ENCODE peak calls at places on chromosomes 4 and X, in ten cellular contexts. C is Panc1; A is WTC11; J is suprapubic skin; D is tibial artery; O is neural progenitor cell; X is ovary; E is tibial nerve; R is fibroblast of pulmonary artery; T is CD8-positive, alpha-beta T cell. I is an unnamed sample.

GRCh38 chr4:61553562-61554125 is 353.5 kb downstream of the ADGRL3 start:
- DNase-seq in C (no peak), A (no peak), J (no peak), D (no peak), O (no peak), X (no peak), E (no peak), R (no peak), T (no peak), I (no peak)

GRCh38 chrX:26922278-26922677 is 540.9 kb downstream of the PPP4R3C start:
- DNase-seq in C (no peak), A (no peak), J (no peak), D (no peak), O (no peak), X (no peak), E (no peak), R (peak), T (no peak), I (no peak)

GRCh38 chr4:189022441-189023035 is 883.3 kb downstream of the TRIML1 start:
- DNase-seq in C (no peak), A (no peak), J (no peak), D (no peak), O (no peak), X (no peak), E (no peak), R (peak), T (no peak), I (no peak)

GRCh38 chrX:88863726-88864125 is 116.7 kb downstream of the CPXCR1 start:
- DNase-seq in C (no peak), A (no peak), J (no peak), D (no peak), O (no peak), X (no peak), E (no peak), R (no peak), T (no peak), I (no peak)

GRCh38 chrX:112367065-112367464 is 284.5 kb upstream of the TRPC5 start:
- DNase-seq in C (no peak), A (no peak), J (no peak), D (no peak), O (no peak), X (no peak), E (no peak), R (no peak), T (no peak), I (no peak)

GRCh38 chr4:92447265-92447905 is 143.6 kb downstream of the GRID2 start:
- DNase-seq in C (no peak), A (no peak), J (no peak), D (no peak), O (no peak), X (no peak), E (no peak), R (peak), T (no peak), I (no peak)

GRCh38 chr4:3134201-3134600 is 59.7 kb downstream of the HTT start:
- DNase-seq in C (no peak), A (no peak), J (no peak), D (no peak), O (no peak), X (no peak), E (no peak), R (no peak), T (no peak), I (no peak)

GRCh38 chrX:153305941-153306464 is 15.6 kb downstream of the PNMA6F start:
- DNase-seq in C (no peak), A (no peak), J (no peak), D (no peak), O (no peak), X (no peak), E (no peak), R (no peak), T (no peak), I (no peak)

GRCh38 chrX:15664487-15665444 is at the start of gene CLTRN:
- DNase-seq in C (no peak), A (no peak), J (no peak), D (no peak), O (no peak), X (no peak), E (no peak), R (no peak), T (no peak), I (no peak)

GRCh38 chrX:74511704-74512103 is 90.4 kb downstream of the SLC16A2 start:
- DNase-seq in C (no peak), A (no peak), J (no peak), D (no peak), O (no peak), X (no peak), E (no peak), R (no peak), T (no peak), I (no peak)

GRCh38 chr4:128517739-128518510 is 230.3 kb upstream of the PGRMC2 start:
- DNase-seq in C (peak), A (no peak), J (no peak), D (peak), O (peak), X (peak), E (peak), R (peak), T (no peak), I (no peak)

GRCh38 chr4:136900706-136901105 is 631.6 kb downstream of the PCDH18 start:
- DNase-seq in C (no peak), A (no peak), J (no peak), D (no peak), O (no peak), X (no peak), E (no peak), R (peak), T (no peak), I (no peak)

GRCh38 chrX:109839694-109840358 is 106.8 kb upstream of the ACSL4 start:
- DNase-seq in C (no peak), A (peak), J (no peak), D (peak), O (peak), X (no peak), E (no peak), R (peak), T (no peak), I (no peak)

GRCh38 chr4:123096038-123096437 is 173.6 kb upstream of the NUDT6 start:
- DNase-seq in C (no peak), A (no peak), J (no peak), D (no peak), O (peak), X (no peak), E (no peak), R (peak), T (no peak), I (no peak)

GRCh38 chr4:112516076-112516385 is at the start of gene NEUROG2:
- DNase-seq in C (no peak), A (peak), J (no peak), D (no peak), O (no peak), X (no peak), E (no peak), R (no peak), T (no peak), I (peak)

DNA sequence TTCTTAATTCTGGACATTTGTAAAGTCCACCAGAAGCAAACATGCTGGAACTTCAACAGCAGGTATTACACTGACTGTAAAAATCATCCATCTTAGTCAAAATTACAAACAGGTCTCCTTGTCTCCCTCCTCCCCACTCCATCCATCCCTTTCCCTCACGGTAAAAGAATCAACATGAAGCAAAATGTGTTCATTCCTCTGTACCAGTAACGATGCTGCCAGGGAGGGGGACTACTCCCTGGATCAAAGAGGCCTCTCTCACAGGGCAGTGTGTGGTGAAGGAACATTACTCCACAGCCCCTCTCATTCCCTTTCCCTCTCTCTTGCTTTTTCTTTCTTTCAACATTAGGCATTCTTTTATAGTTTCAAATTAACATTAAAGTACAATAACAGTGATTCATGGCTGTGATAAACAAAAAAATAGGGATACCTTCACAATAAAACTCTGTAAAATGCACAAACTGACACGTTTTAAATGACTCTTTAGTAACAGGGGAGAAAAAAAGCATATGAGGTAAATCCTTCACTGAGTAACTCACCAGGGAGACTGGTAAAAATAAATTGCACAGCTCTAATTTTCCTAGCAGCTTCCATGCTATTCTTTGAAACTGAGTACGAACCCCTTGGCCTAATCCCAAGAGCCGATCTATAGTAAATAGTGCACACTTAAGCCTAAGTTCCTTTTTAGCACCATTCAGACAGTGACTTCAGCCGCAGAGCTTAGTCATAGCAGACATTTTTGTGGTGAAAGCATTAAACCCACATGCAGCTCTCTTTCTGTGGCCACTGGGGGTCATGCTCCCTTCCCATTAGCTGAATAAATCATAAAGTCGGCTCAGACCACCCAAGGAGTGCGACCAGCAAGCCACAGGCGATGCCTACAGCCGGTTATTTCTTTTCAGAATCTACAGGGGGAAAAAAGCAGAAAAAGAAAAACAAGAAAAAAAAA is 215.6 kb upstream of the GYPA start:
- DNase-seq in C (peak), A (peak), J (no peak), D (no peak), O (peak), X (no peak), E (peak), R (peak), T (no peak), I (peak)
- TF ChIP-seq CTCF in C (no peak), A (no peak), J (no peak), D (no peak), O (peak), X (no peak), E (no peak), R (peak), T (no peak), I (no peak)

GRCh38 chr4:24741915-24742314 is 53.5 kb upstream of the SOD3 start:
- DNase-seq in C (no peak), A (no peak), J (no peak), D (no peak), O (no peak), X (no peak), E (no peak), R (no peak), T (no peak), I (no peak)

GRCh38 chr4:24730256-24731001 is 64.9 kb upstream of the SOD3 start:
- DNase-seq in C (no peak), A (no peak), J (peak), D (peak), O (no peak), X (peak), E (peak), R (peak), T (no peak), I (no peak)

GRCh38 chr4:24734511-24734910 is 60.9 kb upstream of the SOD3 start:
- DNase-seq in C (no peak), A (no peak), J (no peak), D (no peak), O (no peak), X (no peak), E (no peak), R (peak), T (no peak), I (no peak)

GRCh38 chr4:24731448-24731847 is 63.9 kb upstream of the SOD3 start:
- DNase-seq in C (no peak), A (no peak), J (no peak), D (no peak), O (no peak), X (no peak), E (no peak), R (no peak), T (no peak), I (no peak)

GRCh38 chr4:24736066-24736465 is 59.3 kb upstream of the SOD3 start:
- DNase-seq in C (no peak), A (peak), J (no peak), D (no peak), O (peak), X (no peak), E (no peak), R (peak), T (no peak), I (no peak)
- TF ChIP-seq CTCF in C (peak), A (peak), J (no peak), D (no peak), O (peak), X (no peak), E (no peak), R (peak), T (no peak), I (no peak)

GRCh38 chrX:9429767-9430166 is 35.1 kb upstream of the TBL1X start:
- DNase-seq in C (no peak), A (no peak), J (no peak), D (no peak), O (no peak), X (no peak), E (no peak), R (no peak), T (no peak), I (no peak)
- TF ChIP-seq CTCF in C (no peak), A (no peak), J (no peak), D (no peak), O (no peak), X (no peak), E (no peak), R (no peak), T (no peak), I (no peak)

DNA sequence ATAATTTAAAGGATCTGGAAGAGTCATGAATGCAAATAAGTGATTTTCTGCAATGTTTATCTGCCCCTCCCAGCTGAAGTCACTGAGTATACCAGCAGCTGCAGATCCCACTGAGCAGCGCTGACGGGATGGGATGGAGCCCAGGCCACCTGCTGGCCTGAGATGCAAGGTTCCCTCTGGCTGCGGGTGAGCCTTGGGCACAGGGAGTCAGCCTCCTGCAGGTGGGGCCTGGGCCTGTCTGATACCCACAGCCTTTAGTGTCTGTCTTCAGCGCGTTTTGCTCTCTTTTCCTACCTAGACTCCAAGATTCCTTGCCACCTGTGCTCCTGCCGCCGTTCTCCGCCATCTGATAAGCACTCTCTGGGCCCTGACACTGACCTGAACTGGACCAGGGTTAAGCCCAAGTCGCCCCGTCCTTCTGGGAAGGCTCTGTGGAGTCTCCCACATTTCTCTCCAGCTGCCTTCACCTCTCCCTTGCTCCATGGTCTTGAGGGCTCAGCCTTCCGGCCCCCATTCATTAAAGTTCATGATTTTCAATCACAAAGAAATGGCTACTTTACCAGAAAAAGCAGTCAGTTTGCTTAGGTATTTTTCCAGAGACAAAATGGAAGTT is 223.1 kb upstream of the FAT1 start:
- DNase-seq in C (no peak), A (peak), J (no peak), D (no peak), O (peak), X (no peak), E (no peak), R (peak), T (no peak), I (peak)
- TF ChIP-seq CTCF in C (peak), A (no peak), J (peak), D (no peak), O (peak), X (no peak), E (no peak), R (peak), T (no peak), I (peak)

GRCh38 chr4:82833696-82834313 is 35.2 kb upstream of the SCD5 start:
- DNase-seq in C (peak), A (no peak), J (no peak), D (no peak), O (no peak), X (no peak), E (no peak), R (peak), T (no peak), I (no peak)
- TF ChIP-seq CTCF in C (no peak), A (no peak), J (no peak), D (no peak), O (no peak), X (no peak), E (no peak), R (peak), T (no peak), I (no peak)

GRCh38 chr4:70885174-70885573 is 17.0 kb upstream of the MOB1B start:
- DNase-seq in C (no peak), A (no peak), J (no peak), D (no peak), O (no peak), X (no peak), E (no peak), R (no peak), T (no peak), I (no peak)
- TF ChIP-seq CTCF in C (no peak), A (no peak), J (no peak), D (no peak), O (no peak), X (no peak), E (no peak), R (no peak), T (no peak), I (no peak)

DNA sequence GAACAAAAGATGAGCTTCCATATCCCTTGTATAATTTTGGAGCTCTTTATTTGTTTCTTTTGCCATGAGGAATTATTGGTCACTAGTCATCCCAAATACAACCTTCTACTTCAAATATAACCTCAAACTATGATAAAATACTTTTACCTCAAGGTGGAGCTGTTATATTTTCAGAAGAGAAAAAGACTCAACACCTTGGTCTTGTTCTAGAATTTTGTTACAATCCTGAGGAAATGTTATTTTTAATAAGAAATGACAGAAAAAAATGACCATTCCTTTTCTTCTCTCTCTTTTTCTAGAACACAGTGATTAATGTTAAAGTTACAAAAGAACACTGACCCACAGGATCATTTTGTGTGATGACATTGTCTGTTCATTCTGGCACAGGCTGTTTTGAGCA is 159.5 kb upstream of the CTSO start:
- DNase-seq in C (peak), A (no peak), J (no peak), D (no peak), O (no peak), X (no peak), E (no peak), R (peak), T (no peak), I (no peak)
- TF ChIP-seq CTCF in C (no peak), A (no peak), J (no peak), D (no peak), O (peak), X (no peak), E (no peak), R (peak), T (no peak), I (no peak)

DNA sequence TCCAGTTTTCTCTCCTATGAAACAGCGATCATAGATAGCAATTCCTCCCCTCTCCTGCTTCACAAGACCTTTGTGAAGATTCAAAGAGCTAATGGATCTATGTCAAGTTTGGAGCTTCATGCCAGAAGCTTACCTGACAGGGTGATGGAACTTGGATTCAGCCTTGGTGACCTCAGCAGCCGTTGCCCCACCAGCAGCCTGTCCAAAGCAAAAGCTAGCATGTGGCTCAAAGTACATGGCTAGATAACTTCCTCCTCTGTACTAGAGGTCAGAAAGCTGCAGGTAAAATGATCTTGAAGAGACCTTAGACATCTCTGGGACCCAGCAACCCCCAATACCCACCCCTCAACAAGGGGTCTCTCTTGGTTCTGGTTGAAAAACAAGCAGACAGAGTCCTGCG is 1.8 kb downstream of the RIPPLY1 start:
- DNase-seq in C (no peak), A (no peak), J (no peak), D (no peak), O (no peak), X (no peak), E (no peak), R (no peak), T (no peak), I (no peak)
- TF ChIP-seq CTCF in C (no peak), A (no peak), J (no peak), D (no peak), O (no peak), X (no peak), E (no peak), R (no peak), T (no peak), I (no peak)

I was measured in glutamatergic neuron.